ENCODE peak calls at places on chromosomes 13 and 19, in six cellular contexts. One of them, this sample, is unnamed.

GRCh38 chr13:31461923-31462322 is 262.1 kb downstream of the B3GLCT start:
- DNase-seq in ovary: no peak
- DNase-seq in CD8-positive, alpha-beta T cell: no peak
- DNase-seq in upper lobe of right lung: no peak
- DNase-seq in Peyer's patch: no peak
- DNase-seq in ascending aorta: no peak
- DNase-seq in this sample: no peak

GRCh38 chr19:10010247-10010691 is at the start of gene COL5A3:
- DNase-seq in ovary: peak; percentile 38
- DNase-seq in CD8-positive, alpha-beta T cell: no peak
- DNase-seq in Peyer's patch: no peak
- DNase-seq in upper lobe of right lung: peak; percentile 70
- DNase-seq in ascending aorta: no peak
- DNase-seq in this sample: no peak

GRCh38 chr13:43758834-43759233 is 27.9 kb downstream of the ENOX1 start:
- DNase-seq in ascending aorta: no peak
- DNase-seq in Peyer's patch: no peak
- DNase-seq in CD8-positive, alpha-beta T cell: no peak
- DNase-seq in upper lobe of right lung: no peak
- DNase-seq in ovary: no peak
- DNase-seq in this sample: no peak

GRCh38 chr19:3665681-3666544 is 34.4 kb downstream of the PIP5K1C start:
- DNase-seq in ovary: peak; percentile 58
- DNase-seq in upper lobe of right lung: peak; percentile 84
- DNase-seq in ascending aorta: no peak
- DNase-seq in CD8-positive, alpha-beta T cell: peak; percentile 56
- DNase-seq in Peyer's patch: peak; percentile 71
- DNase-seq in this sample: no peak

GRCh38 chr13:44230736-44231135 is 142.9 kb upstream of the SERP2 start:
- DNase-seq in Peyer's patch: no peak
- DNase-seq in upper lobe of right lung: no peak
- DNase-seq in ascending aorta: no peak
- DNase-seq in ovary: no peak
- DNase-seq in CD8-positive, alpha-beta T cell: no peak
- DNase-seq in this sample: peak; percentile 46

GRCh38 chr19:10120538-10121198 is 969 bp upstream of the EIF3G start:
- DNase-seq in Peyer's patch: no peak
- DNase-seq in upper lobe of right lung: no peak
- DNase-seq in ovary: no peak
- DNase-seq in CD8-positive, alpha-beta T cell: no peak
- DNase-seq in ascending aorta: no peak
- DNase-seq in this sample: no peak

GRCh38 chr19:1634242-1634937 is 18.0 kb downstream of the TCF3 start:
- DNase-seq in Peyer's patch: no peak
- DNase-seq in upper lobe of right lung: no peak
- DNase-seq in ascending aorta: no peak
- DNase-seq in ovary: no peak
- DNase-seq in CD8-positive, alpha-beta T cell: no peak
- DNase-seq in this sample: no peak

GRCh38 chr13:85140192-85140591 is 659.0 kb downstream of the SLITRK6 start:
- DNase-seq in Peyer's patch: no peak
- DNase-seq in upper lobe of right lung: no peak
- DNase-seq in ascending aorta: no peak
- DNase-seq in CD8-positive, alpha-beta T cell: no peak
- DNase-seq in ovary: no peak
- DNase-seq in this sample: peak; percentile 41

GRCh38 chr13:28245465-28245864 is 107.1 kb downstream of the PAN3 start:
- DNase-seq in ascending aorta: no peak
- DNase-seq in upper lobe of right lung: no peak
- DNase-seq in ovary: no peak
- DNase-seq in CD8-positive, alpha-beta T cell: no peak
- DNase-seq in Peyer's patch: no peak
- DNase-seq in this sample: no peak
- H3K9me3 ChIP-seq in ascending aorta: no peaks in the 10 kb centered on the region
- H3K9me3 ChIP-seq in upper lobe of right lung: no peaks in the 10 kb centered on the region
- H3K9me3 ChIP-seq in ovary: no peaks in the 10 kb centered on the region
- H3K9me3 ChIP-seq in CD8-positive, alpha-beta T cell: no peaks in the 10 kb centered on the region
- H3K9me3 ChIP-seq in Peyer's patch: no peaks in the 10 kb centered on the region
- H3K9me3 ChIP-seq in this sample: no peaks in the 10 kb centered on the region

DNA sequence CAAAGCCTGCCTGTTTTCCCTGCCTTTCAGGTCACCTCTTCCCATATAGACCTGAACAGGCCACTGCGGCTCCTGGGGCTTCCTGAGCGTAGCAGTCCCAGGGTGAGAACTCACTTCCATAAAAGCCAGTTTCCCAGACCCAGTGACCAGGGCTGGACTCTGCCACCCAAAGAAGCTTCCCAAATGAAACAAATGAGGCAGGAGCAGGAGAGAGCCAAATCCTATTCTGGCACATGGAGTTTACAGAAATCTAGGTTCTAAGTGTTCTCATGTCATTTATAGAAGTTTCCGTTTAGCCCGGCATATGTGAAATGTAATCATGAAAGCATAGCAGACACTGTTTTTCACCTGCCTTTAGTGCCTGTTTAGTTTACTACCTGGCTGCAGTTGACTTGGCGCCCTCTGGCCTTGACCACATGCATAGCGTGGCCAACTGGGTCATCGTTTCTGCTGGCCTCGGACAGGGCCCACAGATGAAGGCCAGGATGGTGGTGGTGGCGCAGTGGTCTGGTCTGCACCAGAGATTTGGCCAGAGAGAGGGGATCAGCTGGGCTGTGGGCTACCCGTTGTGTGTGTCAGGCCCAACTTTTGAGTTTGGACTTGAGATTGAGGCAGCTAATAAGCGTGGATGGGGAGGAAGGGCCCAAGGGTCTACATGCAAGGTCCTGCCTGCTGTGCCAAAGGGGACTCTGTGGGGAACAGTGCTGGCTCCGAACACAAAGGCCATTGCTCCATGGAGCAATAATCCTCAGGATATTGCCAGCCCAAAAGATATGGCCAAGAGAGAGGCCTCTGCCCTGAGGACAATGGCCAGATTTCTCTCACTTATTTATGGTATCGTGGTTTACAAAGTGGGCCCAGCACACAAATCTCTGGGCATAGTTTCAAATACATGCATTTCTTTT is 43.3 kb downstream of the NFIX start:
- DNase-seq in Peyer's patch: no peak
- DNase-seq in upper lobe of right lung: no peak
- DNase-seq in ascending aorta: no peak
- DNase-seq in ovary: no peak
- DNase-seq in CD8-positive, alpha-beta T cell: no peak
- DNase-seq in this sample: no peak
- H3K27me3 ChIP-seq in Peyer's patch: no peaks in the 10 kb centered on the region
- H3K27me3 ChIP-seq in upper lobe of right lung: no peaks in the 10 kb centered on the region
- H3K27me3 ChIP-seq in ascending aorta: no peaks in the 10 kb centered on the region
- H3K27me3 ChIP-seq in ovary: no peaks in the 10 kb centered on the region
- H3K27me3 ChIP-seq in CD8-positive, alpha-beta T cell: no peaks in the 10 kb centered on the region
- H3K27me3 ChIP-seq in this sample: peaks cover 9% of the 10 kb centered on the region

DNA sequence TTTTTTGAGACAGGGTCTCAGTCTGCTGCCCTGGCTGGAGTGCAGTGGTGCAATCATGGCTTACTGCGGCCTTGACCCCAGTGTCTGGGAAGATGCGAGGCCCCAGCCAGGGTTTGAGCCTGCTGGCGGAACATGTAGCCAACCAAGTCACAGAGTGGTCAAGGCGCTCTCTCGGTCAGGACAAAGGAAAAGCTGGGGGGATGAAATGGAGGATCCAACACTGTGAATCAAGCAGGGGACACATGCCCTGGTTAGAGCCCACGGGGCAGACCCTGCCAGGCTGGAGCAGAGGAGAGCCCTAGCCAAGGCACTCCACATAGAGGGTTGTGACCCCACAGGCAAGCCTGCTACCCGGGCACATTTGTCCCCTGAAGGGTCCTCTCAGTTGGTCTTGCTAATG is 10.1 kb downstream of the TUBA3C start:
- DNase-seq in Peyer's patch: no peak
- DNase-seq in ascending aorta: no peak
- DNase-seq in upper lobe of right lung: no peak
- DNase-seq in ovary: no peak
- DNase-seq in CD8-positive, alpha-beta T cell: no peak
- DNase-seq in this sample: no peak
- H3K9me3 ChIP-seq in Peyer's patch: no peaks in the 10 kb centered on the region
- H3K9me3 ChIP-seq in ascending aorta: no peaks in the 10 kb centered on the region
- H3K9me3 ChIP-seq in upper lobe of right lung: no peaks in the 10 kb centered on the region
- H3K9me3 ChIP-seq in ovary: no peaks in the 10 kb centered on the region
- H3K9me3 ChIP-seq in CD8-positive, alpha-beta T cell: no peaks in the 10 kb centered on the region
- H3K9me3 ChIP-seq in this sample: no peaks in the 10 kb centered on the region

GRCh38 chr13:111537115-111537728 is 216.8 kb downstream of the TEX29 start:
- DNase-seq in ovary: no peak
- DNase-seq in upper lobe of right lung: no peak
- DNase-seq in Peyer's patch: no peak
- DNase-seq in ascending aorta: no peak
- DNase-seq in CD8-positive, alpha-beta T cell: no peak
- DNase-seq in this sample: no peak
- H3K27me3 ChIP-seq in ovary: no peaks in the 10 kb centered on the region
- H3K27me3 ChIP-seq in upper lobe of right lung: peaks cover 73% of the 10 kb centered on the region
- H3K27me3 ChIP-seq in Peyer's patch: no peaks in the 10 kb centered on the region
- H3K27me3 ChIP-seq in ascending aorta: no peaks in the 10 kb centered on the region
- H3K27me3 ChIP-seq in CD8-positive, alpha-beta T cell: no peaks in the 10 kb centered on the region
- H3K27me3 ChIP-seq in this sample: peaks cover 100% of the 10 kb centered on the region

GRCh38 chr19:34759218-34759917 is 13.6 kb downstream of the ZNF599 start:
- DNase-seq in upper lobe of right lung: no peak
- DNase-seq in ascending aorta: no peak
- DNase-seq in Peyer's patch: no peak
- DNase-seq in CD8-positive, alpha-beta T cell: no peak
- DNase-seq in ovary: no peak
- DNase-seq in this sample: no peak

DNA sequence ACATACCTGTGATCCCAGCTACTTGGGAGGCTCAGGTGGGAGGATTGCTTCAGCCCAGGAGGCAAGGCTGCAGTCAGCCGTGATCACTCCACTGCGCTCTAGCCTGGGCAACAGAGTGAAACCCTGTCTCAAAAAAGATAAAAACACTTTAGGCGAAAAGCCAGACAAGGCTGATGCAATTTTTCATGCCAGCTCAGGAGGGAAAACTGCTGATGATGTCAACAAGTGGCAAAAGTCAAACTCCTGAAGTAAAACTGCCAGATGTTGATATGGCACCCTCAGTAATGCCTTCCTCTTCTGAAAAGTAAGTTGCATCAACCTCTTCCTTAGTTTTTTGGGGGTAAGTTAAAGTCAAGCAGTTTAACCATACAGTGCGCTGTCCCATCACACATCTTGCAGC is 15.6 kb downstream of the ZNF599 start:
- DNase-seq in ascending aorta: no peak
- DNase-seq in Peyer's patch: no peak
- DNase-seq in CD8-positive, alpha-beta T cell: no peak
- DNase-seq in upper lobe of right lung: no peak
- DNase-seq in ovary: no peak
- DNase-seq in this sample: no peak
- H3K9me3 ChIP-seq in ascending aorta: peaks cover 68% of the 10 kb centered on the region
- H3K9me3 ChIP-seq in Peyer's patch: peaks cover 3% of the 10 kb centered on the region
- H3K9me3 ChIP-seq in CD8-positive, alpha-beta T cell: peaks cover 45% of the 10 kb centered on the region
- H3K9me3 ChIP-seq in upper lobe of right lung: peaks cover 85% of the 10 kb centered on the region
- H3K9me3 ChIP-seq in ovary: peaks cover 35% of the 10 kb centered on the region
- H3K9me3 ChIP-seq in this sample: peaks cover 66% of the 10 kb centered on the region

GRCh38 chr19:39507715-39508364 is 7.1 kb upstream of the SELENOV start:
- DNase-seq in CD8-positive, alpha-beta T cell: no peak
- DNase-seq in ascending aorta: no peak
- DNase-seq in upper lobe of right lung: no peak
- DNase-seq in Peyer's patch: no peak
- DNase-seq in ovary: no peak
- DNase-seq in this sample: no peak
- H3K27me3 ChIP-seq in CD8-positive, alpha-beta T cell: peaks cover 6% of the 10 kb centered on the region
- H3K27me3 ChIP-seq in ascending aorta: peaks cover 17% of the 10 kb centered on the region
- H3K27me3 ChIP-seq in upper lobe of right lung: peaks cover 68% of the 10 kb centered on the region
- H3K27me3 ChIP-seq in Peyer's patch: no peaks in the 10 kb centered on the region
- H3K27me3 ChIP-seq in ovary: no peaks in the 10 kb centered on the region
- H3K27me3 ChIP-seq in this sample: peaks cover 42% of the 10 kb centered on the region

GRCh38 chr19:52020506-52020905 is 7.7 kb downstream of the ZNF614 start:
- DNase-seq in ovary: no peak
- DNase-seq in CD8-positive, alpha-beta T cell: no peak
- DNase-seq in Peyer's patch: no peak
- DNase-seq in upper lobe of right lung: no peak
- DNase-seq in ascending aorta: no peak
- DNase-seq in this sample: no peak

GRCh38 chr19:52022193-52022592 is 6.0 kb downstream of the ZNF614 start:
- DNase-seq in ascending aorta: no peak
- DNase-seq in upper lobe of right lung: no peak
- DNase-seq in ovary: no peak
- DNase-seq in Peyer's patch: no peak
- DNase-seq in CD8-positive, alpha-beta T cell: no peak
- DNase-seq in this sample: no peak
- H3K9me3 ChIP-seq in ascending aorta: peaks cover 88% of the 10 kb centered on the region
- H3K9me3 ChIP-seq in upper lobe of right lung: peaks cover 36% of the 10 kb centered on the region
- H3K9me3 ChIP-seq in ovary: peaks cover 71% of the 10 kb centered on the region
- H3K9me3 ChIP-seq in Peyer's patch: peaks cover 15% of the 10 kb centered on the region
- H3K9me3 ChIP-seq in CD8-positive, alpha-beta T cell: peaks cover 47% of the 10 kb centered on the region
- H3K9me3 ChIP-seq in this sample: peaks cover 80% of the 10 kb centered on the region